ENCODE peak calls at places on chromosomes 4 and X, in five cellular contexts. J is SJSA1; M is psoas muscle; H is CD8-positive, alpha-beta memory T cell; I is ascending aorta. L is an unnamed sample. For H3K4me1 and H3K27me3, the result is how much of the 10 kb centered on the place peaks cover.

GRCh38 chrX:107729558-107730297 is 45.9 kb downstream of the TSC22D3 start:
- DNase-seq in J (no peak), M (peak), H (no peak), I (no peak), L (no peak)

GRCh38 chr4:70654605-70655011 is 11.7 kb downstream of the JCHAIN start:
- DNase-seq in J (no peak), M (no peak), H (no peak), I (no peak), L (no peak)

GRCh38 chrX:79259073-79259689 is 108.0 kb downstream of the ITM2A start:
- DNase-seq in J (no peak), M (no peak), H (peak), I (no peak), L (no peak)

GRCh38 chr4:136939781-136940180 is 592.5 kb downstream of the PCDH18 start:
- DNase-seq in J (no peak), M (no peak), H (no peak), I (no peak), L (no peak)

GRCh38 chrX:138765061-138765460 is 53.5 kb upstream of the FGF13 start:
- DNase-seq in J (no peak), M (no peak), H (no peak), I (no peak), L (no peak)

GRCh38 chr4:104531390-104531789 is 36.7 kb upstream of the CXXC4 start:
- DNase-seq in J (no peak), M (no peak), H (no peak), I (no peak), L (no peak)

GRCh38 chrX:154317391-154318000 is 21.9 kb downstream of the TKTL1 start:
- DNase-seq in J (peak), M (no peak), H (no peak), I (no peak), L (no peak)

GRCh38 chrX:3244203-3244743 is 102.2 kb downstream of the MXRA5 start:
- DNase-seq in J (peak), M (no peak), H (no peak), I (no peak), L (no peak)

GRCh38 chrX:2710041-2710471 is 19.0 kb downstream of the CD99 start:
- DNase-seq in J (peak), M (no peak), H (no peak), I (no peak), L (no peak)

GRCh38 chr4:121277194-121278105 is 103.4 kb downstream of the QRFPR start:
- DNase-seq in J (no peak), M (no peak), H (no peak), I (no peak), L (no peak)

GRCh38 chr4:105586638-105587328 is 34.4 kb downstream of the ARHGEF38 start:
- DNase-seq in J (no peak), M (no peak), H (no peak), I (no peak), L (no peak)

GRCh38 chrX:22060451-22060940 is 28.4 kb downstream of the PHEX start:
- DNase-seq in J (no peak), M (no peak), H (no peak), I (no peak), L (no peak)

GRCh38 chr4:646460-646859 is 21.1 kb downstream of the PDE6B start:
- DNase-seq in J (no peak), M (no peak), H (no peak), I (no peak), L (no peak)

GRCh38 chr4:128241425-128241913 is 46.1 kb downstream of the PGRMC2 start:
- DNase-seq in J (peak), M (peak), H (no peak), I (no peak), L (no peak)

GRCh38 chrX:118726887-118727685 is at the start of gene IL13RA1:
- DNase-seq in J (peak), M (peak), H (no peak), I (peak), L (peak)

GRCh38 chrX:10597871-10598270 is 22.5 kb downstream of the MID1 start:
- DNase-seq in J (no peak), M (no peak), H (no peak), I (no peak), L (no peak)

GRCh38 chrX:48919947-48920712 is 1.3 kb upstream of the PIM2 start:
- DNase-seq in J (no peak), M (no peak), H (no peak), I (no peak), L (no peak)
- H3K4me3 ChIP-seq in J (no peak), M (no peak), H (peak), I (peak), L (no peak)

DNA sequence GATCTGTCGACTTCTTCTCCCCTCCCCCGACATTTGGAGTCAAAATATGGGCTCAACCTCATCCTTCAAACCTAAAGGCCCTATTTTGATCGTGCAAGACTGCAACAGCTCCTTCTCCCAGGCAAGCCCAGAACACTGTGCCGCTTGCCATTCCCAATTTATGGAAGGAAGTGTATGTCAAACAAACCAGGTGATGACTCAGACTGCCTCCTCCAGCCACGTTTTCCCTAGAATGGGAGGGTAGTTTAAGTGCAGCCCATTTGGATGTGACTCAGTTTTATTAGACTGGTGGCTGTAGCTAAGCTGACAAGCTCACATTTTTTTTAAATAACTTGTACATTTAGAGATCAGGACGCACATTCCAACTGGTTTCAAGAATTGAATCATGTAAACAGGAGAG is 570.4 kb upstream of the DIPK2B start:
- DNase-seq in J (peak), M (no peak), H (no peak), I (peak), L (no peak)
- H3K4me1 ChIP-seq in J (under half), M (under half), H (under half), I (under half), L (under half)

DNA sequence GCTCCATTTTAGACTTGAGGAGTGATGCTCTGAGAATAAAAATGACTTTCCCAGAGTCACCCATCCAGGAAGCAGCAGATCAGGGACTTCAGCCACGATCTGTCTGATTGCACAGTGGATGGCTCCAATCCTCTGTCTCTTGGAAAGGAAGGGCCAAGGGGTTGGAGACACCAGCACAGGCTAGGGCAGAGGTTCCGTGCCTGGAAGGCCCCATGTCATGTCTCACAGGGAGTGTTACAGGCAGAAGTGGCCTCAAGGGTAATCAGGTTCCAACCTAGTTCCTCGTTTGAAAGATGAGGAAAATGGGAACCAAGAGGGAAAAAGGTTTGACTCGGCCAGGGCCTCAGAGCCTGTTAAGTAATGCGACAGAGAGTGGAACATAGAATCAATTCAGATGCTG is 160.0 kb downstream of the EFNB1 start:
- DNase-seq in J (no peak), M (no peak), H (no peak), I (no peak), L (no peak)
- H3K27me3 ChIP-seq in J (under half), M (under half), H (under half), I (under half), L (under half)

DNA sequence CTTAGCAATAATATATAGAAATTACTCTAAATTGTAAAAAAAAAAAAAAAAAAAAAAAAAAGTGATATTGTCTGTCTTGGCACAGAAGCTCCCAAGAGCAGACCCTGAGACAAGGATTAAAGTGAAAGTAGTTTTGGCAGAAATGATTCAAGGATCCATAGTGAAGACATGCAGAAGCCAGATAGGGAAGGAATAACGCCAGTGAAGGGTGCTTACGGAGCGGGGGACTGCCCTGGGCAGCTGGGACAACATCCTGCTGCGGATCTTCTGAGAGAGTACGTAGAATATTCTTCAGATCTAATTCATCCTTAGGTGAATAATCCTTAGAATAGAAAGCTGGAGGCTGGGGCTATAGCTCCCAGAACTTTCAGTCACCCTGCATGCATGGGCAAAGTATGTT is 39.8 kb downstream of the ARHGAP24 start:
- DNase-seq in J (no peak), M (no peak), H (no peak), I (no peak), L (no peak)
- H3K4me3 ChIP-seq in J (no peak), M (no peak), H (no peak), I (no peak), L (no peak)

GRCh38 chr4:39407584-39407885 is 805 bp downstream of the KLB start:
- DNase-seq in J (no peak), M (no peak), H (no peak), I (no peak), L (no peak)
- H3K4me1 ChIP-seq in J (under half), M (under half), H (under half), I (under half), L (under half)

DNA sequence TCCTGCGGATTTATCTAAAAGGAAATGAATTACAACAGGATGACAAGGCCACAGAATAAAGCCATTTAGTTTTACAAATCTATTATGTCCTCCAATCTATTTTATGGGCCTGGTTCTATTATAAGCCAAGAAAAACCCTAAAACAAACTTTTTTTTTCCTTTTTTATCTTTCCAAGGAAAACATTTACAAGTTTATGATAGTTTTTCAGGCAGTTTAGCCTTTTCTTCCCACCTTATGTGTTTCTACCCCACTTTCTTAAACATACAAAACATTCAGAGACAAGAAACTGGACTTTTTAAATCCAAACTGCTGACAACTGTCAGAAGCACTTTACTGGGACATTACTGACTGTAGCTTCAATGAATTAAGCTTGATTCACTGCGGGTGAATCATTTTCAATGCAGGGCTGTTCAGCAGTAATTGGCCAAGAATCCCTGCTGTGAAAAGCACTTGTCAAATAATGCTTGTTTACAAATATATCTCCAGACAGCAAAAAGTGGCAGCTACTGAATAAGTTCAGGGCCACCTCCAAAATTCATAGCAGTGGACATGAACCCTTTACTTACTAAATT is 4.3 kb downstream of the EPHA5 start:
- DNase-seq in J (no peak), M (no peak), H (no peak), I (no peak), L (no peak)
- H3K27me3 ChIP-seq in J (under half), M (under half), H (under half), I (under half), L (under half)

GRCh38 chrX:14872851-14873675 is at the start of the genes FANCB and MOSPD2:
- DNase-seq in J (peak), M (peak), H (peak), I (peak), L (peak)

GRCh38 chrX:14875624-14876023 is 2.4 kb downstream of the MOSPD2 start:
- DNase-seq in J (no peak), M (no peak), H (no peak), I (no peak), L (no peak)

GRCh38 chrX:14873676-14874049 is 442 bp downstream of the MOSPD2 start:
- DNase-seq in J (peak), M (no peak), H (no peak), I (no peak), L (no peak)

GRCh38 chrX:14872355-14872754 is 514 bp downstream of the FANCB start:
- DNase-seq in J (no peak), M (no peak), H (no peak), I (no peak), L (no peak)

GRCh38 chrX:14871767-14872166 is 1.1 kb downstream of the FANCB start:
- DNase-seq in J (no peak), M (no peak), H (no peak), I (no peak), L (no peak)
- H3K4me3 ChIP-seq in J (peak), M (no peak), H (no peak), I (no peak), L (no peak)

GRCh38 chr4:3508542-3508941 is 23.7 kb downstream of the LRPAP1 start:
- DNase-seq in J (no peak), M (no peak), H (no peak), I (no peak), L (no peak)
- H3K4me1 ChIP-seq in J (under half), M (under half), H (under half), I (under half), L (under half)

GRCh38 chr4:3652586-3652985 is 113.6 kb upstream of the ADRA2C start:
- DNase-seq in J (no peak), M (no peak), H (no peak), I (no peak), L (no peak)
- H3K27me3 ChIP-seq in J (under half), M (under half), H (under half), I (under half), L (under half)